ENCODE peak calls at places on chromosomes 12 and 14, in ten cellular contexts. O, W, R, Z, P, E, V, D, M and T are unnamed samples.

GRCh38 chr12:126953365-126953889 is 1313.5 kb upstream of the TMEM132C start:
- DNase-seq in O (no peak), W (no peak), R (no peak), Z (no peak), P (no peak), E (no peak), V (no peak), D (no peak), M (no peak), T (peak)

GRCh38 chr12:132118876-132119275 is 25.2 kb downstream of the DDX51 start:
- DNase-seq in O (no peak), W (no peak), R (no peak), Z (no peak), P (no peak), E (no peak), V (no peak), D (no peak), M (no peak), T (no peak)

GRCh38 chr12:109517619-109518018 is 40.2 kb downstream of the UBE3B start:
- DNase-seq in O (no peak), W (no peak), R (no peak), Z (no peak), P (no peak), E (no peak), V (no peak), D (no peak), M (no peak), T (no peak)

GRCh38 chr12:76755829-76756379 is 8.0 kb upstream of the ZDHHC17 start:
- DNase-seq in O (no peak), W (no peak), R (no peak), Z (no peak), P (no peak), E (no peak), V (no peak), D (no peak), M (no peak), T (no peak)

GRCh38 chr14:22813145-22813544 is 2.1 kb downstream of the SLC7A7 start:
- DNase-seq in O (no peak), W (no peak), R (no peak), Z (no peak), P (no peak), E (no peak), V (no peak), D (peak), M (no peak), T (no peak)

GRCh38 chr14:34665785-34666425 is 36.0 kb upstream of the SNX6 start:
- DNase-seq in O (no peak), W (no peak), R (peak), Z (no peak), P (peak), E (peak), V (peak), D (no peak), M (no peak), T (no peak)

GRCh38 chr12:49094104-49094948 is at the start of gene DHH:
- DNase-seq in O (no peak), W (peak), R (no peak), Z (no peak), P (no peak), E (peak), V (no peak), D (peak), M (peak), T (no peak)

GRCh38 chr14:49408187-49408963 is 177.8 kb downstream of the RPS29 start:
- DNase-seq in O (no peak), W (no peak), R (no peak), Z (no peak), P (no peak), E (no peak), V (no peak), D (no peak), M (no peak), T (no peak)

GRCh38 chr14:24277606-24278321 is 6.4 kb upstream of the RABGGTA start:
- DNase-seq in O (no peak), W (no peak), R (no peak), Z (no peak), P (no peak), E (no peak), V (no peak), D (peak), M (no peak), T (no peak)

GRCh38 chr14:79730911-79731310 is 480.4 kb downstream of the DIO2 start:
- DNase-seq in O (no peak), W (no peak), R (no peak), Z (no peak), P (no peak), E (no peak), V (no peak), D (no peak), M (no peak), T (no peak)

GRCh38 chr14:100212476-100213333 is 26.2 kb upstream of the YY1 start:
- DNase-seq in O (no peak), W (no peak), R (no peak), Z (no peak), P (no peak), E (no peak), V (no peak), D (peak), M (no peak), T (no peak)

GRCh38 chr14:100215330-100215885 is 23.5 kb upstream of the YY1 start:
- DNase-seq in O (no peak), W (no peak), R (no peak), Z (no peak), P (no peak), E (no peak), V (no peak), D (peak), M (no peak), T (no peak)

GRCh38 chr14:100214768-100215079 is 24.2 kb upstream of the YY1 start:
- DNase-seq in O (no peak), W (no peak), R (no peak), Z (no peak), P (no peak), E (no peak), V (no peak), D (no peak), M (no peak), T (no peak)

GRCh38 chr14:100213587-100213955 is 25.4 kb upstream of the YY1 start:
- DNase-seq in O (no peak), W (no peak), R (no peak), Z (no peak), P (no peak), E (no peak), V (no peak), D (no peak), M (no peak), T (no peak)

DNA sequence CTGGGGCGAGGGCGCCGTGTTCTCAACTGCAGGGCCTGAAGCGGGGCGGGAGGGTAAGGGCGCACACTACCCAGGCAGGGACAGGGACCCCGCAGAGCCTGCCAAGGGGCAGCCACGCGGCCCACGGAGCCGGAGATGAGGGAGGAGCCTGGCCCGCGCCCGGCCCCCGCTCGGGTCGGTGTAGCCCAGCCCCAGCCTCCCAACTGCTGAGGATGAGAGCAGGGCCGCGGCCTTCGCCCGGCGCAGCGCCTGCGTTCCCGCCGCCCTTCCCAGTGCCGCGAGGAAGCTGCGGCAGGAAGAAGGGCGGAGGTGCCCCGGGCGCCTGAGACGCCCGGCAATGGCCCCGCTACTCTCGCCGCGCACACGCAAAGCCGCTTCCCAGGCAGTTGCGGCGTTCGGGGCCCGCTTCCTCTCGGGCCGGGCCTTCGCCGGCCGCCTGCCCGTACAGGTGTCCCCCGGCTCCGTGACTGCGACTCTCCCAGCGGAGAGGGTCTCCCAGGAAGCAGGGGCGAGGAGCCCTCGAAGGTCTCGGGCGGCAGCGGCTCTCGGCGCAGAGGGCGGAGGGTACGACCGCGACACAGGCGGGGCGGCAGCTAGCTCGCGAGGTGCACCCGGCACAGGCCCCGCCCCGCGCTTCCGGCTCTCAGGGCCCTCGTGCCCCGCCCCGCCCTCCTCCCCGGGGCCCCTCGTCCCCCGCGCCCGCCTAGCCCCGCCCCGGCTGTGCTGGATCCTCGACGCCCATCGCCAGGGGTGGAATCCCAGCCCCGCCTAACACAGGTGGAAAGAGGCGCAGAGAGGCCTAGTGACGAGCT is 24.8 kb upstream of the YY1 start:
- DNase-seq in O (peak), W (peak), R (peak), Z (peak), P (peak), E (peak), V (peak), D (peak), M (peak), T (peak)
- TF ChIP-seq POLR2A in O (peak), W (peak), R (peak), Z (peak), P (peak), E (peak), V (peak), D (peak), M (peak), T (peak)

GRCh38 chr14:69573205-69573840 is 1.3 kb downstream of the CCDC177 start:
- DNase-seq in O (no peak), W (peak), R (no peak), Z (no peak), P (no peak), E (no peak), V (no peak), D (no peak), M (no peak), T (no peak)

GRCh38 chr14:69572634-69573135 is 2.0 kb downstream of the CCDC177 start:
- DNase-seq in O (no peak), W (no peak), R (no peak), Z (no peak), P (no peak), E (no peak), V (no peak), D (no peak), M (no peak), T (no peak)

GRCh38 chr14:69574954-69575295 is 254 bp upstream of the CCDC177 start:
- DNase-seq in O (no peak), W (no peak), R (no peak), Z (no peak), P (no peak), E (no peak), V (no peak), D (no peak), M (no peak), T (no peak)

GRCh38 chr14:69574266-69574953 is at the start of gene CCDC177:
- DNase-seq in O (peak), W (peak), R (no peak), Z (no peak), P (peak), E (peak), V (peak), D (peak), M (peak), T (no peak)

GRCh38 chr14:69573841-69574265 is 818 bp downstream of the CCDC177 start:
- DNase-seq in O (no peak), W (no peak), R (no peak), Z (no peak), P (no peak), E (no peak), V (no peak), D (no peak), M (peak), T (no peak)
- H3K4me3 ChIP-seq in O (peak), W (peak), R (peak), Z (peak), P (no peak), E (no peak), V (no peak), D (peak), M (no peak), T (peak)

DNA sequence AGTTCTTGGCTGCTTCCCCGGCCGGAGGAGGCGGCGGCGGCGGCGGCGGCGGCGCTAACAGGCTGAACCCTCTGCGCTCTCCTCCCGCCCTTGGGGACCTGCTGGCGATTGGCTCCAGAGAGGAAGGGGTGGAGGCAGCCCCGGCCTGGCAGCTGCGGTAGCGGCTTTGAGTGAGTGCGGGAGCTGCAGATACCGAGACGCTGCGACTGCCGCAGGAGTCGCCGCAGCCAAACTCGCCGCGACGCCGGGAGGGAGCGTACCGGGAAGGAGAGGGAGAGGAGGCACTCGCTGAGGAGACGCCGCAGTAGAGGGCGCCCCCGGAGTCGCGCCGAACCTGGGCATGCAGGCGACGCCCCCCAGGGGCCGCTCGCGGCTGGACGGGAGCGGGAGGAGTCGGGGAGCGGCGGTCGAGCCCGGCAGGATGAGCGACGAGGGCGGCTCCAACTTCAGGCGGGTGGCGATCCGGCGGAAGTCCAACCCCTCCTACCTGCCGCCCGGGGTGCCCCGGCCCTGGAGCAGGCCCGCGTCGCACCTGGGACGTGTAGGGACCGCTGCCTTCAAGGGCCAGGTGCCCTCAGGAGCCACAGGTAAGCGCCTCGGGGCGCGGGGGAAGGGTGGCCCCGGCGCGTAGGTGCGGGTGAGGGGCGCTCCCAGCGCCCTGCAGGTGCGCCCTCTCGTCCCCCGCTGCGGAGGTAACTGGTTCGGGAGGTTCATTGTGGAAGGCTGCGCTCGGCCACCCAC is at the start of gene FGD4:
- DNase-seq in O (peak), W (peak), R (peak), Z (peak), P (peak), E (peak), V (peak), D (peak), M (peak), T (peak)
- TF ChIP-seq POLR2A in O (peak), W (peak), R (peak), Z (peak), P (no peak), E (peak), V (no peak), D (no peak), M (peak), T (peak)

GRCh38 chr12:26773313-26774104 is 59.5 kb downstream of the ITPR2 start:
- DNase-seq in O (no peak), W (no peak), R (no peak), Z (no peak), P (no peak), E (no peak), V (no peak), D (no peak), M (no peak), T (no peak)
- H3K4me3 ChIP-seq in O (no peak), W (no peak), R (no peak), Z (no peak), P (no peak), E (no peak), V (no peak), D (no peak), M (no peak), T (no peak)

GRCh38 chr14:21245813-21246212 is 23.4 kb downstream of the HNRNPC start:
- DNase-seq in O (no peak), W (no peak), R (no peak), Z (no peak), P (no peak), E (no peak), V (no peak), D (no peak), M (no peak), T (no peak)
- TF ChIP-seq POLR2A in O (no peak), W (no peak), R (no peak), Z (peak), P (no peak), E (no peak), V (no peak), D (no peak), M (no peak), T (no peak)

GRCh38 chr12:62683724-62684501 is 217.3 kb downstream of the MON2 start:
- DNase-seq in O (no peak), W (peak), R (peak), Z (no peak), P (peak), E (peak), V (peak), D (no peak), M (peak), T (no peak)
- H3K4me3 ChIP-seq in O (no peak), W (no peak), R (no peak), Z (peak), P (no peak), E (no peak), V (no peak), D (no peak), M (no peak), T (no peak)